ENCODE peak calls at places on chromosome 1, in nine cellular contexts. R is transverse colon, D is GM23338, B is NB4, U is HCT116, M is GM12865, C is thyroid gland, W is lower lobe of right lung, G is stomach. Z is an unnamed sample.
A peak's percentile ranks its signal among the peaks of the same experiment; 100 is the strongest.

GRCh38 chr1:212219679-212220463 is 65.3 kb upstream of the PPP2R5A start:
- DNase-seq in R (no peak), D (peak; percentile 36), B (no peak), U (no peak), M (no peak), C (peak; percentile 54), W (no peak), G (no peak), Z (peak; percentile 12)

GRCh38 chr1:115098979-115099692 is 9.8 kb upstream of the TSPAN2 start:
- DNase-seq in R (peak; percentile 72), D (peak; percentile 59), B (peak; percentile 79), U (no peak), M (peak; percentile 75), C (peak; percentile 36), W (peak; percentile 60), G (peak; percentile 52), Z (peak; percentile 36)

GRCh38 chr1:161225534-161226319 is at the start of gene TOMM40L:
- DNase-seq in R (peak; percentile 90), D (peak; percentile 98), B (peak; percentile 99), U (peak; percentile 99), M (peak; percentile 99), C (peak; percentile 90), W (peak; percentile 93), G (peak; percentile 84), Z (peak; percentile 99)

GRCh38 chr1:75265792-75266191 is 131.6 kb downstream of the LHX8 start:
- DNase-seq in R (no peak), D (peak; percentile 81), B (peak; percentile 36), U (peak; percentile 46), M (peak; percentile 45), C (no peak), W (no peak), G (no peak), Z (peak; percentile 16)

GRCh38 chr1:224526771-224527170 is 89.3 kb upstream of the CNIH3 start:
- DNase-seq in R (no peak), D (no peak), B (no peak), U (no peak), M (no peak), C (no peak), W (no peak), G (no peak), Z (no peak)

GRCh38 chr1:226827458-226827857 is 43.0 kb upstream of the PSEN2 start:
- DNase-seq in R (peak; percentile 38), D (peak; percentile 57), B (peak; percentile 33), U (no peak), M (no peak), C (peak; percentile 18), W (peak; percentile 76), G (peak; percentile 27), Z (no peak)

GRCh38 chr1:25195835-25196234 is 36.5 kb downstream of the SYF2 start:
- DNase-seq in R (no peak), D (no peak), B (no peak), U (no peak), M (no peak), C (no peak), W (no peak), G (no peak), Z (no peak)

GRCh38 chr1:8571200-8571984 is 246.0 kb downstream of the RERE start:
- DNase-seq in R (no peak), D (no peak), B (no peak), U (no peak), M (no peak), C (no peak), W (no peak), G (peak; percentile 73), Z (peak; percentile 66)

GRCh38 chr1:115790846-115791245 is 22.3 kb upstream of the CASQ2 start:
- DNase-seq in R (no peak), D (no peak), B (no peak), U (no peak), M (no peak), C (no peak), W (no peak), G (no peak), Z (no peak)

GRCh38 chr1:219038398-219038797 is 135.3 kb upstream of the LYPLAL1 start:
- DNase-seq in R (no peak), D (no peak), B (no peak), U (no peak), M (no peak), C (no peak), W (no peak), G (no peak), Z (no peak)

GRCh38 chr1:61951731-61952585 is 209.7 kb downstream of the PATJ start:
- DNase-seq in R (no peak), D (peak; percentile 83), B (no peak), U (no peak), M (no peak), C (peak; percentile 39), W (no peak), G (no peak), Z (peak; percentile 37)

GRCh38 chr1:154154534-154155181 is at the start of gene NUP210L:
- DNase-seq in R (peak; percentile 32), D (peak; percentile 91), B (no peak), U (no peak), M (no peak), C (peak; percentile 81), W (peak; percentile 95), G (no peak), Z (peak; percentile 17)

GRCh38 chr1:32063261-32063681 is 9.5 kb upstream of the TMEM39B start:
- DNase-seq in R (no peak), D (peak; percentile 74), B (peak; percentile 50), U (peak; percentile 32), M (peak; percentile 46), C (no peak), W (no peak), G (no peak), Z (peak; percentile 36)

GRCh38 chr1:187691439-187691838 is 862.7 kb downstream of the PLA2G4A start:
- DNase-seq in R (no peak), D (no peak), B (no peak), U (peak; percentile 66), M (no peak), C (no peak), W (no peak), G (no peak), Z (peak; percentile 67)

GRCh38 chr1:33093004-33093403 is 12.1 kb downstream of the AZIN2 start:
- DNase-seq in R (no peak), D (peak; percentile 55), B (no peak), U (no peak), M (no peak), C (no peak), W (no peak), G (no peak), Z (no peak)
- TF ChIP-seq CTCF in R (no peak), D (no peak), B (peak; percentile 3), U (peak; percentile 13), M (no peak), C (no peak), W (no peak), G (no peak), Z (peak; percentile 37)

GRCh38 chr1:943545-944340 is 15.3 kb downstream of the NOC2L start:
- DNase-seq in R (no peak), D (no peak), B (no peak), U (no peak), M (no peak), C (no peak), W (no peak), G (no peak), Z (no peak)

GRCh38 chr1:942864-943533 is 16.1 kb downstream of the NOC2L start:
- DNase-seq in R (peak; percentile 46), D (no peak), B (no peak), U (no peak), M (no peak), C (no peak), W (no peak), G (no peak), Z (peak; percentile 56)

GRCh38 chr1:941588-942383 is 17.3 kb downstream of the NOC2L start:
- DNase-seq in R (peak; percentile 73), D (peak; percentile 74), B (peak; percentile 76), U (no peak), M (no peak), C (no peak), W (peak; percentile 64), G (peak; percentile 73), Z (peak; percentile 63)

GRCh38 chr1:941027-941587 is 17.4 kb downstream of the SAMD11 start:
- DNase-seq in R (no peak), D (no peak), B (no peak), U (no peak), M (no peak), C (no peak), W (no peak), G (no peak), Z (no peak)

GRCh38 chr1:942411-942821 is 16.6 kb downstream of the NOC2L start:
- DNase-seq in R (no peak), D (peak; percentile 70), B (no peak), U (no peak), M (no peak), C (no peak), W (no peak), G (no peak), Z (no peak)
- H3K4me3 ChIP-seq in R (peak overlapping the region; percentile 25), D (peak overlapping the region; percentile 55), B (no peak overlapping the region), U (peak overlapping the region; percentile 23), M (no peak overlapping the region), C (no peak overlapping the region), W (peak overlapping the region; percentile 46), G (peak overlapping the region; percentile 41), Z (peak overlapping the region; percentile 49)

DNA sequence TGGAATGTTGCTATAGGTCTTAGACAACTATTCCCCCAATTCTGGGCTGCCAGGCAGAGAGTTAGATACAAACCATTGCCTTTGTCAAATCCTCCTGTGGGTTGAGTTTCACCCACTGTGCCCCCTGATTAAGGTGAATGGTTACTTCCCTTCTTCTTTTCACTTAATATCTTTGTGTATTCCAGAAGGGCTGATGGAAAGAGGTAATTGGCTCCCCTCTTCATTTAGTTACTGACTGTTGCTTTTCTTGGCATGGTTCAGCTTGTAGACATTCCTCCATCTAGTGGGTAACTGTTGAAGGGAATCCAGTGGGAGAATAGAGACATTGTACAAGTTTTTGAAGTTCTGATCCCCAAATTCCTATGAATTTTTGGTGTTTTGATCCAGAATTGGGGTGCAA is 43.8 kb upstream of the MACF1 start:
- DNase-seq in R (no peak), D (no peak), B (no peak), U (no peak), M (no peak), C (no peak), W (no peak), G (no peak), Z (no peak)
- TF ChIP-seq CTCF in R (no peak), D (no peak), B (no peak), U (no peak), M (no peak), C (no peak), W (peak; percentile 8), G (no peak), Z (no peak)

DNA sequence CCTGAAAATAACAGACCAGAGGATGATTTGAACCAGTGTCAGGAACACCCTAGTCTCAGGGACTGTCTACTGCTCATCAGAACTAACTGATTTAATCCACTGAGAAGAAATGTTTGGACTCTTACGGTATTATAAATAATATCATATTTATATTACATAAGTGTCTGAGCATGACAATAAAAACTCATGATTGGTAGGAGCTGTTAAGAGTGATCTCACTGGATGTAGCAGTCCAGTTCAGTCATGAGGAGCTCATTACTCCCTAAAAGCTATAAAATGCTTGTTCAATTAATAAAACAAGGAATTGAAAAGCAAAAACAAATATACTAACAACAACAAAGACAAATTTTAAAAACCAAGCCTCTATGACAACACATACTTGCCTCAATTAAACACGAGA is 68.8 kb upstream of the BCL9 start:
- DNase-seq in R (no peak), D (no peak), B (no peak), U (no peak), M (no peak), C (no peak), W (no peak), G (no peak), Z (no peak)
- H3K4me3 ChIP-seq in R (no peak overlapping the region), D (no peak overlapping the region), B (no peak overlapping the region), U (no peak overlapping the region), M (no peak overlapping the region), C (no peak overlapping the region), W (no peak overlapping the region), G (no peak overlapping the region), Z (no peak overlapping the region)

Z was measured in brain microvascular endothelial cell.